ENCODE peak calls at places on chromosomes 1 and 21, in eight cellular contexts. D is transverse colon; S is prostate gland; C is breast epithelium; R is fibroblast of lung; X is cardiac muscle cell; I is CD4-positive, CD25-positive, alpha-beta regulatory T cell; F is left lung. G is an unnamed sample.

GRCh38 chr21:15051652-15052554 is 12.9 kb downstream of the NRIP1 start:
- DNase-seq in C (no peak), S (no peak), R (peak; percentile 66), F (no peak), I (no peak), X (peak; percentile 26), D (peak; percentile 28), G (no peak)

GRCh38 chr1:207848234-207848633 is 62.7 kb downstream of the CD34 start:
- DNase-seq in F (peak; percentile 83), D (peak; percentile 86), R (peak; percentile 65), X (no peak), I (no peak), C (no peak), S (peak; percentile 58), G (peak; percentile 37)

GRCh38 chr1:25486602-25487001 is 55.9 kb downstream of the MACO1 start:
- DNase-seq in D (no peak), I (no peak), X (no peak), R (peak; percentile 44), F (no peak), S (no peak), C (no peak), G (no peak)

GRCh38 chr1:4660917-4661594 is 6.6 kb downstream of the AJAP1 start:
- DNase-seq in D (no peak), C (no peak), I (no peak), S (no peak), R (no peak), X (no peak), F (no peak), G (no peak)

GRCh38 chr1:169588785-169589485 is 2.7 kb upstream of the F5 start:
- DNase-seq in D (no peak), I (no peak), F (no peak), R (no peak), C (no peak), X (no peak), S (no peak), G (no peak)

GRCh38 chr1:42848823-42849537 is 2.6 kb downstream of the ZNF691 start:
- DNase-seq in C (no peak), F (no peak), S (no peak), I (no peak), D (no peak), R (no peak), X (no peak), G (no peak)

GRCh38 chr1:199705825-199706224 is 321.7 kb upstream of the NR5A2 start:
- DNase-seq in F (no peak), S (no peak), X (no peak), R (no peak), I (no peak), C (no peak), D (no peak), G (no peak)

GRCh38 chr1:53121319-53122172 is 20.9 kb downstream of the SLC1A7 start:
- DNase-seq in D (peak; percentile 16), C (no peak), F (no peak), I (no peak), S (no peak), R (peak; percentile 90), X (no peak), G (no peak)

GRCh38 chr1:44413740-44414139 is 8.7 kb downstream of the RNF220 start:
- DNase-seq in S (no peak), I (no peak), X (no peak), D (no peak), F (no peak), C (no peak), R (no peak), G (no peak)

GRCh38 chr1:36257375-36257767 is 33.1 kb downstream of the THRAP3 start:
- DNase-seq in S (no peak), I (no peak), F (no peak), D (no peak), X (no peak), C (no peak), R (no peak), G (no peak)
- H3K4me1 ChIP-seq in S (peaks cover 29% of the 10 kb centered on the region), I (no peaks in the 10 kb centered on the region), F (no peaks in the 10 kb centered on the region), D (peaks cover 14% of the 10 kb centered on the region), X (peaks cover 33% of the 10 kb centered on the region), C (peaks cover 22% of the 10 kb centered on the region), R (peaks cover 6% of the 10 kb centered on the region), G (peaks cover 31% of the 10 kb centered on the region)

GRCh38 chr1:67748630-67749029 is 63.6 kb downstream of the GADD45A start:
- DNase-seq in I (no peak), F (no peak), X (peak; percentile 40), C (no peak), S (no peak), D (no peak), R (peak; percentile 88), G (no peak)

GRCh38 chr1:67749263-67749843 is 64.4 kb downstream of the GADD45A start:
- DNase-seq in F (no peak), X (no peak), D (peak; percentile 55), S (peak; percentile 56), C (no peak), R (no peak), I (no peak), G (no peak)

GRCh38 chr1:67746299-67746698 is 61.3 kb downstream of the GADD45A start:
- DNase-seq in F (no peak), D (no peak), X (no peak), I (no peak), S (no peak), R (peak; percentile 77), C (no peak), G (peak; percentile 39)

GRCh38 chr1:67747667-67748066 is 62.7 kb downstream of the GADD45A start:
- DNase-seq in I (no peak), F (no peak), C (no peak), S (no peak), R (peak; percentile 93), D (no peak), X (no peak), G (no peak)

GRCh38 chr1:67748147-67748546 is 63.1 kb downstream of the GADD45A start:
- DNase-seq in C (no peak), R (no peak), I (no peak), D (no peak), F (no peak), S (no peak), X (no peak), G (no peak)
- H3K4me1 ChIP-seq in C (peaks cover 34% of the 10 kb centered on the region), R (peaks cover 31% of the 10 kb centered on the region), I (no peaks in the 10 kb centered on the region), D (peaks cover 31% of the 10 kb centered on the region), F (peaks cover 23% of the 10 kb centered on the region), S (no peaks in the 10 kb centered on the region), X (peaks cover 70% of the 10 kb centered on the region), G (peaks cover 80% of the 10 kb centered on the region)

DNA sequence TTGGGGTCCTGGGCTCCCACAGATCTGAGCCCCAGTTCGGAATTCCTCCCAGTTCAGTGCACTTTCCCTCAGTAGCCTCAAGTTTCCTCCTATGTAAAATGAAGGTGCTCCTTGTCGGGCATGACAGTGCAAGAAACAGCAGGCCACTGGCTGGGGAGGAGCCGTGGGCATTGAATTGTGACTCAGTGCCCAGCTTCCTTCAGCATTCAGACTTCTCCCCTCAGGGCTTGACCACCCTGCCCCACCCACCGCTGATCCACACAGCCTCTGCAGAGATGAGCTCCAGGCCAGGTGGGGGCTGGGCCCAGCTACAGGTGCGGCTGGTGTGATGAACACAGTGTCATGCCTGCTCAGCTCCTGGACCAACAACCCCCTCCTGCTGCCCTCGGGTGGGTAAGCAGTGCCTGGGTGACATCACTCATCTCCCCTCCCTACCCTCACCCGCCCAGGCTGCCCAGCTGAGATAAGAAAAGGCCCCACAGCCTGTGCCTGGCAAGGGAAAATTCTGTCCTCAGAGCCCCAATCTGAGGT is 4.9 kb downstream of the MOB3C start:
- DNase-seq in F (no peak), X (no peak), C (no peak), R (peak; percentile 43), S (no peak), D (no peak), I (no peak), G (peak; percentile 23)
- H3K4me1 ChIP-seq in F (peaks cover 21% of the 10 kb centered on the region), X (peaks cover 8% of the 10 kb centered on the region), C (peaks cover 20% of the 10 kb centered on the region), R (peaks cover 10% of the 10 kb centered on the region), S (peaks cover 3% of the 10 kb centered on the region), D (peaks cover 42% of the 10 kb centered on the region), I (peaks cover 41% of the 10 kb centered on the region), G (peaks cover 34% of the 10 kb centered on the region)

GRCh38 chr1:23533288-23534130 is 2.5 kb upstream of the E2F2 start:
- DNase-seq in R (no peak), X (no peak), I (no peak), C (no peak), S (no peak), D (no peak), F (no peak), G (no peak)
- H3K4me1 ChIP-seq in R (peaks cover 9% of the 10 kb centered on the region), X (peaks cover 6% of the 10 kb centered on the region), I (peaks cover 53% of the 10 kb centered on the region), C (peaks cover 9% of the 10 kb centered on the region), S (peaks cover 8% of the 10 kb centered on the region), D (peaks cover 43% of the 10 kb centered on the region), F (peaks cover 11% of the 10 kb centered on the region), G (peaks cover 13% of the 10 kb centered on the region)

DNA sequence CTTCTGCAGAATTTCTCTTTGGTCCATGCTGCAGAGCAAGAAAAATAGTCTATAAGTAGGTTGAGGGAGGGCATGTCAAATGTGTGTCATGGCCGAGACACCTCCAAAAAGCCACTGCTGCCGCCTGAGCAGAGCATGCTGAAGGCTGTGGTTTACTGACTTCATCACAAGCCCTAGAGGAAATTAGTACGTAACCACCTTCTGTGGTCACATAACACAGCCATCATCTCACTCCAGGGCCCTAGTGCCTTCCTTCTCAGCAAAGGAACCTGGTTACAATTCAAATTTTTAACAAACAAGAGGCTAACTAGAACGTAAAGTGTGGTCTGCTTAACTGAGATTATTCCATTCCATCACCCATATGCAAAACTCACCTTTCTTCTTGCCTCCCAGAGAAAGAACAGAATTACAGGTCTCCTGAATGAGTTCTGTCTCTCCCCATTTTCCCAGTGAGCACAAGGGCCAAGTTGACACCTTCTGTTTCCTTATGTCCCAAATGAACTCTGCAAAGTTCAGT is at the start of gene PTPN22:
- DNase-seq in S (peak; percentile 6), C (no peak), X (no peak), I (peak; percentile 72), F (peak; percentile 71), D (peak; percentile 72), R (peak; percentile 93), G (peak; percentile 18)
- H3K4me1 ChIP-seq in S (no peaks in the 10 kb centered on the region), C (no peaks in the 10 kb centered on the region), X (no peaks in the 10 kb centered on the region), I (peaks cover 85% of the 10 kb centered on the region), F (no peaks in the 10 kb centered on the region), D (peaks cover 11% of the 10 kb centered on the region), R (peaks cover 6% of the 10 kb centered on the region), G (no peaks in the 10 kb centered on the region)

G was measured in thyroid gland.